ENCODE peak calls at places on chromosomes 12 and 14, in ten cellular contexts. One of them, this sample, is unnamed.
A peak's percentile ranks its signal among the peaks of the same experiment; 100 is the strongest.

GRCh38 chr12:55974308-55974724 is 438 bp downstream of the RAB5B start:
- DNase-seq in ACHN: peak; percentile 76
- DNase-seq in T-helper 2 cell: no peak
- DNase-seq in iPS-NIHi11: peak; percentile 75
- DNase-seq in endodermal cell: peak; percentile 88
- DNase-seq in caudate nucleus: no peak
- DNase-seq in ovary: no peak
- DNase-seq in HFF-Myc: no peak
- DNase-seq in activated naive CD8-positive, alpha-beta T cell treated with anti-CD3 and anti-CD28 coated beads, Interleukin-2, amount 50 U/mL, for 24 hours: peak; percentile 45
- DNase-seq in stromal cell of bone marrow: no peak
- DNase-seq in this sample: no peak

GRCh38 chr12:53845932-53846331 is 92.7 kb upstream of the HOXC13 start:
- DNase-seq in caudate nucleus: no peak
- DNase-seq in activated naive CD8-positive, alpha-beta T cell treated with anti-CD3 and anti-CD28 coated beads, Interleukin-2, amount 50 U/mL, for 24 hours: no peak
- DNase-seq in endodermal cell: no peak
- DNase-seq in stromal cell of bone marrow: no peak
- DNase-seq in iPS-NIHi11: no peak
- DNase-seq in T-helper 2 cell: no peak
- DNase-seq in ACHN: no peak
- DNase-seq in HFF-Myc: no peak
- DNase-seq in ovary: no peak
- DNase-seq in this sample: no peak

GRCh38 chr12:6809056-6809455 is 12.6 kb upstream of the GPR162 start:
- DNase-seq in stromal cell of bone marrow: no peak
- DNase-seq in iPS-NIHi11: no peak
- DNase-seq in HFF-Myc: no peak
- DNase-seq in ovary: no peak
- DNase-seq in endodermal cell: peak; percentile 77
- DNase-seq in activated naive CD8-positive, alpha-beta T cell treated with anti-CD3 and anti-CD28 coated beads, Interleukin-2, amount 50 U/mL, for 24 hours: no peak
- DNase-seq in caudate nucleus: no peak
- DNase-seq in ACHN: no peak
- DNase-seq in T-helper 2 cell: no peak
- DNase-seq in this sample: no peak

GRCh38 chr12:45231515-45232145 is 15.7 kb downstream of the ANO6 start:
- DNase-seq in ACHN: peak; percentile 69
- DNase-seq in HFF-Myc: no peak
- DNase-seq in activated naive CD8-positive, alpha-beta T cell treated with anti-CD3 and anti-CD28 coated beads, Interleukin-2, amount 50 U/mL, for 24 hours: no peak
- DNase-seq in iPS-NIHi11: no peak
- DNase-seq in ovary: no peak
- DNase-seq in T-helper 2 cell: no peak
- DNase-seq in endodermal cell: no peak
- DNase-seq in caudate nucleus: no peak
- DNase-seq in stromal cell of bone marrow: peak; percentile 68
- DNase-seq in this sample: peak; percentile 58

GRCh38 chr14:31781578-31781977 is 220.4 kb downstream of the NUBPL start:
- DNase-seq in endodermal cell: no peak
- DNase-seq in HFF-Myc: peak; percentile 4
- DNase-seq in activated naive CD8-positive, alpha-beta T cell treated with anti-CD3 and anti-CD28 coated beads, Interleukin-2, amount 50 U/mL, for 24 hours: no peak
- DNase-seq in caudate nucleus: no peak
- DNase-seq in T-helper 2 cell: no peak
- DNase-seq in stromal cell of bone marrow: no peak
- DNase-seq in ovary: no peak
- DNase-seq in iPS-NIHi11: no peak
- DNase-seq in ACHN: peak; percentile 4
- DNase-seq in this sample: no peak

GRCh38 chr14:100526057-100526456 is 61.2 kb downstream of the BEGAIN start:
- DNase-seq in iPS-NIHi11: no peak
- DNase-seq in activated naive CD8-positive, alpha-beta T cell treated with anti-CD3 and anti-CD28 coated beads, Interleukin-2, amount 50 U/mL, for 24 hours: no peak
- DNase-seq in HFF-Myc: no peak
- DNase-seq in ovary: no peak
- DNase-seq in ACHN: no peak
- DNase-seq in caudate nucleus: no peak
- DNase-seq in endodermal cell: no peak
- DNase-seq in stromal cell of bone marrow: no peak
- DNase-seq in T-helper 2 cell: no peak
- DNase-seq in this sample: no peak

GRCh38 chr12:132393245-132393795 is 63.9 kb upstream of the GALNT9 start:
- DNase-seq in HFF-Myc: no peak
- DNase-seq in endodermal cell: no peak
- DNase-seq in stromal cell of bone marrow: no peak
- DNase-seq in activated naive CD8-positive, alpha-beta T cell treated with anti-CD3 and anti-CD28 coated beads, Interleukin-2, amount 50 U/mL, for 24 hours: no peak
- DNase-seq in iPS-NIHi11: no peak
- DNase-seq in T-helper 2 cell: no peak
- DNase-seq in caudate nucleus: no peak
- DNase-seq in ovary: no peak
- DNase-seq in ACHN: peak; percentile 71
- DNase-seq in this sample: no peak

GRCh38 chr12:130956009-130956408 is 2.3 kb downstream of the ADGRD1 start:
- DNase-seq in ovary: no peak
- DNase-seq in iPS-NIHi11: no peak
- DNase-seq in T-helper 2 cell: no peak
- DNase-seq in activated naive CD8-positive, alpha-beta T cell treated with anti-CD3 and anti-CD28 coated beads, Interleukin-2, amount 50 U/mL, for 24 hours: no peak
- DNase-seq in HFF-Myc: no peak
- DNase-seq in ACHN: no peak
- DNase-seq in endodermal cell: no peak
- DNase-seq in caudate nucleus: no peak
- DNase-seq in stromal cell of bone marrow: no peak
- DNase-seq in this sample: no peak

GRCh38 chr12:133165776-133166175 is 15.5 kb upstream of the ZNF268 start:
- DNase-seq in caudate nucleus: no peak
- DNase-seq in ovary: no peak
- DNase-seq in ACHN: no peak
- DNase-seq in HFF-Myc: no peak
- DNase-seq in iPS-NIHi11: no peak
- DNase-seq in endodermal cell: no peak
- DNase-seq in T-helper 2 cell: no peak
- DNase-seq in activated naive CD8-positive, alpha-beta T cell treated with anti-CD3 and anti-CD28 coated beads, Interleukin-2, amount 50 U/mL, for 24 hours: no peak
- DNase-seq in stromal cell of bone marrow: no peak
- DNase-seq in this sample: no peak

GRCh38 chr14:52313493-52313881 is 625 bp upstream of the PTGER2 start:
- DNase-seq in caudate nucleus: no peak
- DNase-seq in T-helper 2 cell: no peak
- DNase-seq in iPS-NIHi11: no peak
- DNase-seq in activated naive CD8-positive, alpha-beta T cell treated with anti-CD3 and anti-CD28 coated beads, Interleukin-2, amount 50 U/mL, for 24 hours: no peak
- DNase-seq in ACHN: no peak
- DNase-seq in endodermal cell: no peak
- DNase-seq in stromal cell of bone marrow: no peak
- DNase-seq in HFF-Myc: no peak
- DNase-seq in ovary: peak; percentile 44
- DNase-seq in this sample: no peak

GRCh38 chr12:43009307-43009706 is 419.8 kb upstream of the PRICKLE1 start:
- DNase-seq in activated naive CD8-positive, alpha-beta T cell treated with anti-CD3 and anti-CD28 coated beads, Interleukin-2, amount 50 U/mL, for 24 hours: no peak
- DNase-seq in ACHN: no peak
- DNase-seq in stromal cell of bone marrow: no peak
- DNase-seq in endodermal cell: no peak
- DNase-seq in iPS-NIHi11: no peak
- DNase-seq in caudate nucleus: no peak
- DNase-seq in T-helper 2 cell: no peak
- DNase-seq in HFF-Myc: no peak
- DNase-seq in ovary: no peak
- DNase-seq in this sample: no peak

GRCh38 chr12:87814625-87815024 is 214.6 kb downstream of the C12orf50 start:
- DNase-seq in caudate nucleus: no peak
- DNase-seq in HFF-Myc: no peak
- DNase-seq in endodermal cell: no peak
- DNase-seq in T-helper 2 cell: no peak
- DNase-seq in ACHN: no peak
- DNase-seq in stromal cell of bone marrow: no peak
- DNase-seq in activated naive CD8-positive, alpha-beta T cell treated with anti-CD3 and anti-CD28 coated beads, Interleukin-2, amount 50 U/mL, for 24 hours: no peak
- DNase-seq in iPS-NIHi11: no peak
- DNase-seq in ovary: no peak
- DNase-seq in this sample: no peak

GRCh38 chr12:90090929-90091651 is 382.5 kb upstream of the ATP2B1 start:
- DNase-seq in activated naive CD8-positive, alpha-beta T cell treated with anti-CD3 and anti-CD28 coated beads, Interleukin-2, amount 50 U/mL, for 24 hours: peak; percentile 7
- DNase-seq in caudate nucleus: no peak
- DNase-seq in stromal cell of bone marrow: peak; percentile 94
- DNase-seq in iPS-NIHi11: no peak
- DNase-seq in T-helper 2 cell: no peak
- DNase-seq in HFF-Myc: peak; percentile 77
- DNase-seq in ovary: no peak
- DNase-seq in ACHN: peak; percentile 88
- DNase-seq in endodermal cell: peak; percentile 76
- DNase-seq in this sample: peak; percentile 82

GRCh38 chr12:51401900-51402299 is 10.7 kb upstream of the GALNT6 start:
- DNase-seq in endodermal cell: peak; percentile 20
- DNase-seq in T-helper 2 cell: no peak
- DNase-seq in stromal cell of bone marrow: no peak
- DNase-seq in HFF-Myc: no peak
- DNase-seq in caudate nucleus: no peak
- DNase-seq in ovary: no peak
- DNase-seq in activated naive CD8-positive, alpha-beta T cell treated with anti-CD3 and anti-CD28 coated beads, Interleukin-2, amount 50 U/mL, for 24 hours: no peak
- DNase-seq in ACHN: no peak
- DNase-seq in iPS-NIHi11: no peak
- DNase-seq in this sample: no peak

GRCh38 chr12:51424662-51425539 is at the start of gene SLC4A8:
- DNase-seq in T-helper 2 cell: peak; percentile 63
- DNase-seq in ovary: peak; percentile 96
- DNase-seq in activated naive CD8-positive, alpha-beta T cell treated with anti-CD3 and anti-CD28 coated beads, Interleukin-2, amount 50 U/mL, for 24 hours: peak; percentile 87
- DNase-seq in iPS-NIHi11: peak; percentile 100
- DNase-seq in endodermal cell: peak; percentile 100
- DNase-seq in caudate nucleus: peak; percentile 91
- DNase-seq in HFF-Myc: peak; percentile 43
- DNase-seq in ACHN: peak; percentile 88
- DNase-seq in stromal cell of bone marrow: peak; percentile 82
- DNase-seq in this sample: peak; percentile 39

GRCh38 chr14:72559227-72559626 is 334.7 kb downstream of the DPF3 start:
- DNase-seq in activated naive CD8-positive, alpha-beta T cell treated with anti-CD3 and anti-CD28 coated beads, Interleukin-2, amount 50 U/mL, for 24 hours: no peak
- DNase-seq in ACHN: no peak
- DNase-seq in T-helper 2 cell: no peak
- DNase-seq in iPS-NIHi11: no peak
- DNase-seq in ovary: no peak
- DNase-seq in caudate nucleus: no peak
- DNase-seq in endodermal cell: peak; percentile 55
- DNase-seq in HFF-Myc: no peak
- DNase-seq in stromal cell of bone marrow: peak; percentile 26
- DNase-seq in this sample: no peak